ENCODE peak calls at places on chromosomes 16 and 17, in six cellular contexts. One of them, this sample, is unnamed.

GRCh38 chr17:51353296-51353695 is 93.0 kb downstream of the UTP18 start:
- DNase-seq in CD8-positive, alpha-beta memory T cell: no peak
- DNase-seq in sigmoid colon: no peak
- DNase-seq in breast epithelium: no peak
- DNase-seq in transverse colon: no peak
- DNase-seq in heart left ventricle: no peak
- DNase-seq in this sample: no peak

GRCh38 chr16:12535535-12536411 is 267.9 kb downstream of the CPPED1 start:
- DNase-seq in CD8-positive, alpha-beta memory T cell: no peak
- DNase-seq in sigmoid colon: no peak
- DNase-seq in breast epithelium: no peak
- DNase-seq in transverse colon: no peak
- DNase-seq in heart left ventricle: no peak
- DNase-seq in this sample: no peak

GRCh38 chr17:79933863-79934652 is 94.8 kb upstream of the CBX4 start:
- DNase-seq in CD8-positive, alpha-beta memory T cell: no peak
- DNase-seq in sigmoid colon: no peak
- DNase-seq in breast epithelium: no peak
- DNase-seq in transverse colon: peak; percentile 73
- DNase-seq in heart left ventricle: no peak
- DNase-seq in this sample: no peak

GRCh38 chr16:85364323-85365040 is 248.6 kb upstream of the GSE1 start:
- DNase-seq in CD8-positive, alpha-beta memory T cell: no peak
- DNase-seq in sigmoid colon: no peak
- DNase-seq in breast epithelium: no peak
- DNase-seq in transverse colon: no peak
- DNase-seq in heart left ventricle: no peak
- DNase-seq in this sample: no peak

GRCh38 chr17:79402275-79402674 is 208.6 kb downstream of the RBFOX3 start:
- DNase-seq in CD8-positive, alpha-beta memory T cell: no peak
- DNase-seq in sigmoid colon: no peak
- DNase-seq in breast epithelium: no peak
- DNase-seq in transverse colon: no peak
- DNase-seq in heart left ventricle: no peak
- DNase-seq in this sample: no peak

GRCh38 chr16:83887088-83887487 is 11.8 kb upstream of the MLYCD start:
- DNase-seq in CD8-positive, alpha-beta memory T cell: no peak
- DNase-seq in sigmoid colon: no peak
- DNase-seq in breast epithelium: no peak
- DNase-seq in transverse colon: peak; percentile 26
- DNase-seq in heart left ventricle: no peak
- DNase-seq in this sample: no peak

GRCh38 chr16:1163567-1164055 is 10.7 kb downstream of the CACNA1H start:
- DNase-seq in CD8-positive, alpha-beta memory T cell: no peak
- DNase-seq in sigmoid colon: no peak
- DNase-seq in breast epithelium: no peak
- DNase-seq in transverse colon: no peak
- DNase-seq in heart left ventricle: no peak
- DNase-seq in this sample: no peak

GRCh38 chr17:78529871-78530670 is 47.1 kb downstream of the DNAH17 start:
- DNase-seq in CD8-positive, alpha-beta memory T cell: no peak
- DNase-seq in sigmoid colon: no peak
- DNase-seq in breast epithelium: no peak
- DNase-seq in transverse colon: peak; percentile 54
- DNase-seq in heart left ventricle: no peak
- DNase-seq in this sample: no peak

GRCh38 chr16:17467923-17468540 is 2.7 kb downstream of the XYLT1 start:
- DNase-seq in CD8-positive, alpha-beta memory T cell: no peak
- DNase-seq in sigmoid colon: peak; percentile 94
- DNase-seq in breast epithelium: peak; percentile 67
- DNase-seq in transverse colon: peak; percentile 80
- DNase-seq in heart left ventricle: peak; percentile 59
- DNase-seq in this sample: no peak

GRCh38 chr16:73024571-73025105 is 23.3 kb downstream of the ZFHX3 start:
- DNase-seq in CD8-positive, alpha-beta memory T cell: no peak
- DNase-seq in sigmoid colon: peak; percentile 56
- DNase-seq in breast epithelium: no peak
- DNase-seq in transverse colon: no peak
- DNase-seq in heart left ventricle: no peak
- DNase-seq in this sample: no peak

GRCh38 chr16:25699069-25699468 is 7.3 kb downstream of the HS3ST4 start:
- DNase-seq in CD8-positive, alpha-beta memory T cell: no peak
- DNase-seq in sigmoid colon: no peak
- DNase-seq in breast epithelium: no peak
- DNase-seq in transverse colon: no peak
- DNase-seq in heart left ventricle: no peak
- DNase-seq in this sample: no peak

GRCh38 chr17:21019976-21020575 is 22.7 kb downstream of the USP22 start:
- DNase-seq in CD8-positive, alpha-beta memory T cell: peak; percentile 41
- DNase-seq in sigmoid colon: peak; percentile 73
- DNase-seq in breast epithelium: no peak
- DNase-seq in transverse colon: peak; percentile 39
- DNase-seq in heart left ventricle: no peak
- DNase-seq in this sample: no peak

GRCh38 chr16:89827383-89828198 is 684 bp upstream of the SPIRE2 start:
- DNase-seq in CD8-positive, alpha-beta memory T cell: no peak
- DNase-seq in sigmoid colon: no peak
- DNase-seq in breast epithelium: peak; percentile 75
- DNase-seq in transverse colon: peak; percentile 72
- DNase-seq in heart left ventricle: peak; percentile 35
- DNase-seq in this sample: no peak

GRCh38 chr16:84241778-84242177 is 2.0 kb upstream of the KCNG4 start:
- DNase-seq in CD8-positive, alpha-beta memory T cell: no peak
- DNase-seq in sigmoid colon: no peak
- DNase-seq in breast epithelium: no peak
- DNase-seq in transverse colon: no peak
- DNase-seq in heart left ventricle: no peak
- DNase-seq in this sample: no peak

GRCh38 chr16:17331991-17332390 is 138.8 kb downstream of the XYLT1 start:
- DNase-seq in CD8-positive, alpha-beta memory T cell: no peak
- DNase-seq in sigmoid colon: no peak
- DNase-seq in breast epithelium: no peak
- DNase-seq in transverse colon: no peak
- DNase-seq in heart left ventricle: no peak
- DNase-seq in this sample: no peak

GRCh38 chr17:7223375-7223774 is 3.6 kb downstream of the ACADVL start:
- DNase-seq in CD8-positive, alpha-beta memory T cell: no peak
- DNase-seq in sigmoid colon: no peak
- DNase-seq in breast epithelium: no peak
- DNase-seq in transverse colon: no peak
- DNase-seq in heart left ventricle: no peak
- DNase-seq in this sample: no peak

GRCh38 chr17:76532072-76532651 is 5.3 kb downstream of the CYGB start:
- DNase-seq in CD8-positive, alpha-beta memory T cell: no peak
- DNase-seq in sigmoid colon: no peak
- DNase-seq in breast epithelium: no peak
- DNase-seq in transverse colon: no peak
- DNase-seq in heart left ventricle: no peak
- DNase-seq in this sample: no peak

GRCh38 chr17:19683117-19683516 is 33.3 kb downstream of the SLC47A2 start:
- DNase-seq in CD8-positive, alpha-beta memory T cell: no peak
- DNase-seq in sigmoid colon: no peak
- DNase-seq in breast epithelium: no peak
- DNase-seq in transverse colon: no peak
- DNase-seq in heart left ventricle: no peak
- DNase-seq in this sample: no peak

GRCh38 chr17:78132086-78132676 is 1.6 kb downstream of the TMC8 start:
- DNase-seq in CD8-positive, alpha-beta memory T cell: peak; percentile 60
- DNase-seq in sigmoid colon: no peak
- DNase-seq in breast epithelium: no peak
- DNase-seq in transverse colon: peak; percentile 83
- DNase-seq in heart left ventricle: no peak
- DNase-seq in this sample: no peak

GRCh38 chr16:57540906-57541753 is 1.3 kb upstream of the ADGRG5 start:
- DNase-seq in CD8-positive, alpha-beta memory T cell: no peak
- DNase-seq in sigmoid colon: no peak
- DNase-seq in breast epithelium: peak; percentile 45
- DNase-seq in transverse colon: no peak
- DNase-seq in heart left ventricle: no peak
- DNase-seq in this sample: no peak

GRCh38 chr16:15055141-15056053 is 477 bp downstream of the NTAN1 start:
- DNase-seq in CD8-positive, alpha-beta memory T cell: peak; percentile 68
- DNase-seq in sigmoid colon: peak; percentile 82
- DNase-seq in breast epithelium: no peak
- DNase-seq in transverse colon: peak; percentile 69
- DNase-seq in heart left ventricle: peak; percentile 40
- DNase-seq in this sample: no peak

GRCh38 chr17:8911205-8911604 is 43.7 kb upstream of the PIK3R6 start:
- DNase-seq in CD8-positive, alpha-beta memory T cell: no peak
- DNase-seq in sigmoid colon: no peak
- DNase-seq in breast epithelium: no peak
- DNase-seq in transverse colon: no peak
- DNase-seq in heart left ventricle: no peak
- DNase-seq in this sample: no peak

GRCh38 chr17:27319536-27320221 is 25.8 kb downstream of the WSB1 start:
- DNase-seq in CD8-positive, alpha-beta memory T cell: no peak
- DNase-seq in sigmoid colon: peak; percentile 94
- DNase-seq in breast epithelium: no peak
- DNase-seq in transverse colon: peak; percentile 68
- DNase-seq in heart left ventricle: peak; percentile 84
- DNase-seq in this sample: peak; percentile 35

GRCh38 chr17:79803997-79804855 is 7.3 kb upstream of the CBX8 start:
- DNase-seq in CD8-positive, alpha-beta memory T cell: no peak
- DNase-seq in sigmoid colon: no peak
- DNase-seq in breast epithelium: no peak
- DNase-seq in transverse colon: no peak
- DNase-seq in heart left ventricle: no peak
- DNase-seq in this sample: no peak

GRCh38 chr17:32870969-32871368 is 6.0 kb downstream of the MYO1D start:
- DNase-seq in CD8-positive, alpha-beta memory T cell: no peak
- DNase-seq in sigmoid colon: no peak
- DNase-seq in breast epithelium: no peak
- DNase-seq in transverse colon: no peak
- DNase-seq in heart left ventricle: no peak
- DNase-seq in this sample: no peak

GRCh38 chr16:31527617-31528287 is at the start of gene AHSP:
- DNase-seq in CD8-positive, alpha-beta memory T cell: no peak
- DNase-seq in sigmoid colon: no peak
- DNase-seq in breast epithelium: no peak
- DNase-seq in transverse colon: no peak
- DNase-seq in heart left ventricle: no peak
- DNase-seq in this sample: no peak

GRCh38 chr17:21098934-21099687 is 27.7 kb upstream of the DHRS7B start:
- DNase-seq in CD8-positive, alpha-beta memory T cell: peak; percentile 40
- DNase-seq in sigmoid colon: no peak
- DNase-seq in breast epithelium: no peak
- DNase-seq in transverse colon: peak; percentile 56
- DNase-seq in heart left ventricle: peak; percentile 44
- DNase-seq in this sample: no peak

GRCh38 chr16:15754821-15755534 is 101.8 kb downstream of the MYH11 start:
- DNase-seq in CD8-positive, alpha-beta memory T cell: no peak
- DNase-seq in sigmoid colon: no peak
- DNase-seq in breast epithelium: no peak
- DNase-seq in transverse colon: no peak
- DNase-seq in heart left ventricle: no peak
- DNase-seq in this sample: no peak

GRCh38 chr17:78172284-78173024 is 4.1 kb downstream of the SYNGR2 start:
- DNase-seq in CD8-positive, alpha-beta memory T cell: no peak
- DNase-seq in sigmoid colon: no peak
- DNase-seq in breast epithelium: no peak
- DNase-seq in transverse colon: peak; percentile 89
- DNase-seq in heart left ventricle: no peak
- DNase-seq in this sample: no peak

DNA sequence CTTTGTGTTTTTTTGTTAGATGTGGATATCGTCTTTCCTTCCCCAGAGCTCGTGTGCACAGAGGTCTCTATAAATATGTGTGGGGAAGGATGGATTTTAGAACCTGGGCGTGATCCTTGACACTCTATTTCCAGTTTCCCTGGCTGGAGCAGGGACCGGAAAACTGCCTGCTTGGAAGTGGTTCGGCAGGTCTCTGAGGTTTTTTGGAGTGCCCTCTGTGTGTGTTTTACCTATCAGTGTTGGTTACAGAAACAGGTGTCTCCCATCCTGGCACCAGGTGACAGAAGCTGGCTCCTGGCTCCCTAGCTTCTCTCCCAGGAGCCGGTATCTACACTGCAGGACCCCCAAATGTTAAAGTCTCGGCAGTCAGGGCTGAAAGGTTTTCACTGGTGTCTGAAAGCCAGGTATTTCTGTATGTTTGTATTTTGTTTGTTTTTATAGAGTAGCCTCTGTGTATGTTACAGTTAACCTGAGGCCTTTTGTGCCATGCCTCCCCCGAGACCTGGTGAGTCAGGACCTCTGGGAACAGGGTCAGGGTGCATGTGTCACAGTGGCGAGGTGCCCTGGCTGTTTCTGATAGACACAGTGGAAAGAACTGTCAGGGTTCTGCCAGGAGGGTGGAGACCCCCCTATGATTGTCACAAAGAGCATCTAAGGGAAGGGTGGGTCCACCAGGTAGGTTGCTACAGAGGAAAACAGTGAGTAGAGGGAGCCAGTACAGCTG is 31.3 kb downstream of the ZC3H18 start:
- DNase-seq in CD8-positive, alpha-beta memory T cell: no peak
- DNase-seq in sigmoid colon: no peak
- DNase-seq in breast epithelium: no peak
- DNase-seq in transverse colon: no peak
- DNase-seq in heart left ventricle: no peak
- DNase-seq in this sample: no peak
- H3K4me1 ChIP-seq in CD8-positive, alpha-beta memory T cell: no peaks in the 10 kb centered on the region
- H3K4me1 ChIP-seq in sigmoid colon: no peaks in the 10 kb centered on the region
- H3K4me1 ChIP-seq in breast epithelium: no peaks in the 10 kb centered on the region
- H3K4me1 ChIP-seq in transverse colon: no peaks in the 10 kb centered on the region
- H3K4me1 ChIP-seq in heart left ventricle: peaks cover 23% of the 10 kb centered on the region
- H3K4me1 ChIP-seq in this sample: no peaks in the 10 kb centered on the region

GRCh38 chr16:80682435-80683070 is 121.8 kb downstream of the CDYL2 start:
- DNase-seq in CD8-positive, alpha-beta memory T cell: no peak
- DNase-seq in sigmoid colon: no peak
- DNase-seq in breast epithelium: no peak
- DNase-seq in transverse colon: no peak
- DNase-seq in heart left ventricle: no peak
- DNase-seq in this sample: no peak
- H3K9me3 ChIP-seq in CD8-positive, alpha-beta memory T cell: no peaks in the 10 kb centered on the region
- H3K9me3 ChIP-seq in sigmoid colon: no peaks in the 10 kb centered on the region
- H3K9me3 ChIP-seq in breast epithelium: no peaks in the 10 kb centered on the region
- H3K9me3 ChIP-seq in transverse colon: no peaks in the 10 kb centered on the region
- H3K9me3 ChIP-seq in heart left ventricle: no peaks in the 10 kb centered on the region
- H3K9me3 ChIP-seq in this sample: no peaks in the 10 kb centered on the region

DNA sequence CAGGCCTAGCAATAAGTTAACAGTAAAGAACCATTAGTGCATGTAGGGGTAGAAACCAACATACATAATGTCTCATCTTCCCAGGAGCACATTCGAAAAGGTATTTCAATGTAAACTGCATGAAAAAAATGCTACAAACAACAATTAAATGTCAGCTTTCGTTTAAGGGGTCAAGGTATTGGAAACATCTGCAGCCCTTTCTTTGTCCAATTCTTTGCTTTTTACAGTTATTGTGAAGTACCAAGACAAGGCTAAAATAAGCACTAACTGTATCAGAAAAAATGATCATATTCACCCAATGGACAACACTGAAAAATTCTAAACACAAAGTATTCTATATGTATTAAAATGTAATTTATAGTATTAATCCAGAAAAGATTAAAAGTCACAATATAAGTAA is 37.9 kb downstream of the GPATCH8 start:
- DNase-seq in CD8-positive, alpha-beta memory T cell: no peak
- DNase-seq in sigmoid colon: no peak
- DNase-seq in breast epithelium: no peak
- DNase-seq in transverse colon: no peak
- DNase-seq in heart left ventricle: no peak
- DNase-seq in this sample: no peak
- H3K4me1 ChIP-seq in CD8-positive, alpha-beta memory T cell: peaks cover 7% of the 10 kb centered on the region
- H3K4me1 ChIP-seq in sigmoid colon: peaks cover 13% of the 10 kb centered on the region
- H3K4me1 ChIP-seq in breast epithelium: no peaks in the 10 kb centered on the region
- H3K4me1 ChIP-seq in transverse colon: peaks cover 3% of the 10 kb centered on the region
- H3K4me1 ChIP-seq in heart left ventricle: peaks cover 20% of the 10 kb centered on the region
- H3K4me1 ChIP-seq in this sample: peaks cover 44% of the 10 kb centered on the region

GRCh38 chr16:71448274-71448866 is 6.5 kb upstream of the TLE7 start:
- DNase-seq in CD8-positive, alpha-beta memory T cell: no peak
- DNase-seq in sigmoid colon: no peak
- DNase-seq in breast epithelium: no peak
- DNase-seq in transverse colon: no peak
- DNase-seq in heart left ventricle: no peak
- DNase-seq in this sample: no peak
- H3K9me3 ChIP-seq in CD8-positive, alpha-beta memory T cell: peaks cover 37% of the 10 kb centered on the region
- H3K9me3 ChIP-seq in sigmoid colon: peaks cover 62% of the 10 kb centered on the region
- H3K9me3 ChIP-seq in breast epithelium: peaks cover 99% of the 10 kb centered on the region
- H3K9me3 ChIP-seq in transverse colon: peaks cover 76% of the 10 kb centered on the region
- H3K9me3 ChIP-seq in heart left ventricle: peaks cover 100% of the 10 kb centered on the region
- H3K9me3 ChIP-seq in this sample: peaks cover 94% of the 10 kb centered on the region

This sample was measured in thoracic aorta.